ENCODE peak calls at places on chromosomes 13 and 19, in seven cellular contexts. Z, T, K, M, O, S and N are unnamed samples.

GRCh38 chr19:40650749-40651305 is 39.6 kb downstream of the NUMBL start:
- DNase-seq in S (peak; percentile 70), T (no peak), Z (peak; percentile 43), K (no peak), M (no peak), O (peak; percentile 91), N (no peak)

GRCh38 chr13:97191615-97192014 is 30.5 kb upstream of the MBNL2 start:
- DNase-seq in M (no peak), Z (no peak), T (no peak), K (no peak), S (no peak), O (no peak), N (no peak)

GRCh38 chr19:1026189-1027019 is at the start of gene CNN2:
- DNase-seq in O (no peak), M (no peak), Z (peak; percentile 81), S (peak; percentile 71), K (peak; percentile 52), T (peak; percentile 69), N (no peak)

GRCh38 chr19:31266731-31267130 is 82.5 kb downstream of the TSHZ3 start:
- DNase-seq in Z (no peak), K (no peak), M (no peak), T (no peak), S (no peak), O (no peak), N (no peak)

GRCh38 chr13:73119612-73120011 is 60.8 kb downstream of the KLF5 start:
- DNase-seq in Z (no peak), O (no peak), S (no peak), M (no peak), T (no peak), K (no peak), N (no peak)

GRCh38 chr13:107370036-107370785 is 802.3 kb upstream of the ARGLU1 start:
- DNase-seq in Z (peak; percentile 76), T (no peak), S (no peak), O (peak; percentile 1), K (no peak), M (no peak), N (no peak)

GRCh38 chr19:35557539-35558399 is 5.7 kb downstream of the ATP4A start:
- DNase-seq in Z (peak; percentile 50), T (peak; percentile 52), S (no peak), K (peak; percentile 46), M (peak; percentile 64), O (peak; percentile 21), N (peak; percentile 77)

GRCh38 chr13:40275636-40276035 is 390.8 kb downstream of the FOXO1 start:
- DNase-seq in T (no peak), O (no peak), Z (peak; percentile 63), S (no peak), K (no peak), M (no peak), N (no peak)

GRCh38 chr19:42253245-42254082 is 1.5 kb downstream of the ERF start:
- DNase-seq in T (peak; percentile 67), M (no peak), K (peak; percentile 63), S (peak; percentile 57), O (no peak), Z (peak; percentile 36), N (no peak)

GRCh38 chr19:29378126-29378525 is 147.7 kb upstream of the VSTM2B start:
- DNase-seq in K (no peak), Z (no peak), S (no peak), T (no peak), O (no peak), M (no peak), N (no peak)

GRCh38 chr19:4304509-4305252 is at the start of gene FSD1:
- DNase-seq in M (no peak), K (peak; percentile 61), S (no peak), Z (peak; percentile 42), O (no peak), T (peak; percentile 72), N (peak; percentile 64)

GRCh38 chr19:2294377-2295335 is 12.7 kb upstream of the PEAK3 start:
- DNase-seq in M (no peak), K (no peak), O (peak; percentile 53), T (no peak), Z (peak; percentile 39), S (no peak), N (no peak)

GRCh38 chr19:6769006-6769637 is 1.9 kb upstream of the SH2D3A start:
- DNase-seq in O (no peak), S (no peak), Z (peak; percentile 56), T (no peak), K (no peak), M (no peak), N (no peak)

GRCh38 chr13:66415444-66415843 is 814.7 kb downstream of the PCDH9 start:
- DNase-seq in K (no peak), Z (peak; percentile 14), M (no peak), T (no peak), O (no peak), S (no peak), N (no peak)

GRCh38 chr19:48673436-48674100 is 751 bp upstream of the NTN5 start:
- DNase-seq in O (no peak), M (no peak), Z (no peak), T (no peak), S (no peak), K (no peak), N (no peak)

GRCh38 chr13:99796175-99796819 is 175.3 kb downstream of the ZIC5 start:
- DNase-seq in M (no peak), S (no peak), Z (peak; percentile 57), T (no peak), K (no peak), O (no peak), N (peak; percentile 66)

GRCh38 chr19:11375143-11375948 is 880 bp downstream of the SWSAP1 start:
- DNase-seq in M (no peak), S (peak; percentile 17), T (peak; percentile 56), O (no peak), K (peak; percentile 88), Z (no peak), N (no peak)

GRCh38 chr19:32287811-32288227 is 57.6 kb upstream of the ZNF507 start:
- DNase-seq in S (peak; percentile 85), M (peak; percentile 64), O (peak; percentile 66), Z (peak; percentile 85), T (no peak), K (no peak), N (peak; percentile 78)

GRCh38 chr19:6239871-6240676 is 39.7 kb downstream of the MLLT1 start:
- DNase-seq in O (no peak), S (no peak), T (no peak), K (no peak), M (no peak), Z (no peak), N (no peak)

GRCh38 chr19:29535984-29536508 is 10.3 kb downstream of the VSTM2B start:
- DNase-seq in Z (no peak), T (no peak), O (no peak), M (no peak), S (no peak), K (no peak), N (no peak)

GRCh38 chr13:101575591-101575990 is 123.1 kb downstream of the ITGBL1 start:
- DNase-seq in O (no peak), M (no peak), Z (no peak), S (no peak), K (no peak), T (no peak), N (no peak)

GRCh38 chr13:110262944-110263343 is 44.0 kb downstream of the COL4A1 start:
- DNase-seq in O (no peak), Z (no peak), S (no peak), M (no peak), T (no peak), K (no peak), N (no peak)

GRCh38 chr19:17332677-17333581 is 1.7 kb downstream of the ANO8 start:
- DNase-seq in K (peak; percentile 67), M (no peak), S (no peak), O (no peak), Z (peak; percentile 65), T (no peak), N (no peak)

GRCh38 chr19:10228925-10229324 is 2.2 kb downstream of the S1PR2 start:
- DNase-seq in Z (peak; percentile 61), O (no peak), M (no peak), K (peak; percentile 51), S (peak; percentile 31), T (no peak), N (no peak)

GRCh38 chr13:101681834-101682233 is 229.4 kb downstream of the ITGBL1 start:
- DNase-seq in M (no peak), Z (peak; percentile 40), T (no peak), K (no peak), O (peak; percentile 12), S (no peak), N (no peak)

GRCh38 chr19:39557791-39558622 is 18.0 kb upstream of the EID2 start:
- DNase-seq in Z (peak; percentile 52), T (no peak), M (no peak), S (no peak), O (no peak), K (no peak), N (no peak)

GRCh38 chr13:85241045-85241444 is 558.2 kb downstream of the SLITRK6 start:
- DNase-seq in M (no peak), K (no peak), O (no peak), Z (peak; percentile 50), S (no peak), T (no peak), N (no peak)

GRCh38 chr19:4197625-4198466 is 15.4 kb downstream of the ANKRD24 start:
- DNase-seq in M (no peak), O (no peak), T (no peak), Z (no peak), K (no peak), S (no peak), N (no peak)

GRCh38 chr13:24671367-24672117 is 8.7 kb upstream of the ATP12A start:
- DNase-seq in O (peak; percentile 84), T (no peak), S (peak; percentile 50), K (no peak), Z (peak; percentile 92), M (no peak), N (peak; percentile 43)

GRCh38 chr19:43983912-43984686 is at the start of gene ZNF155:
- DNase-seq in O (peak; percentile 92), T (peak; percentile 59), M (peak; percentile 98), Z (peak; percentile 98), K (peak; percentile 55), S (peak; percentile 87), N (peak; percentile 95)

GRCh38 chr13:83831796-83832195 is 50.5 kb downstream of the SLITRK1 start:
- DNase-seq in K (no peak), M (no peak), Z (no peak), S (no peak), T (no peak), O (no peak), N (no peak)

GRCh38 chr13:98350746-98351330 is 173.8 kb upstream of the RNF113B start:
- DNase-seq in O (no peak), K (no peak), S (no peak), M (no peak), T (no peak), Z (no peak), N (no peak)

GRCh38 chr19:4800591-4801081 is 9.1 kb downstream of the FEM1A start:
- DNase-seq in O (no peak), K (no peak), T (no peak), S (no peak), Z (no peak), M (no peak), N (no peak)

GRCh38 chr13:109715902-109716301 is 70.5 kb downstream of the IRS2 start:
- DNase-seq in K (no peak), T (no peak), S (peak; percentile 53), Z (peak; percentile 88), O (peak; percentile 12), M (no peak), N (no peak)

GRCh38 chr19:35436477-35437141 is 11.4 kb upstream of the FFAR2 start:
- DNase-seq in Z (peak; percentile 40), O (peak; percentile 26), K (no peak), T (no peak), M (no peak), S (peak; percentile 20), N (no peak)

GRCh38 chr19:15260939-15261338 is 28.7 kb upstream of the EPHX3 start:
- DNase-seq in S (no peak), Z (peak; percentile 31), O (no peak), K (no peak), M (no peak), T (no peak), N (no peak)

GRCh38 chr19:28577199-28577598 is 635.8 kb downstream of the UQCRFS1 start:
- DNase-seq in K (no peak), T (no peak), O (no peak), M (no peak), S (no peak), Z (no peak), N (no peak)

GRCh38 chr13:112134150-112135075 is 67.5 kb downstream of the SOX1 start:
- DNase-seq in Z (no peak), O (no peak), K (no peak), S (no peak), T (no peak), M (no peak), N (no peak)